ENCODE peak calls at places on chromosomes 11 and 22, in four cellular contexts. Y is kidney, F is uterus, Q is tibial nerve. B is an unnamed sample. For H3K9me3, the result is how much of the 10 kb centered on the place peaks cover.

GRCh38 chr11:100964400-100964799 is 165.2 kb downstream of the PGR start:
- DNase-seq in Y (no peak), F (no peak), Q (no peak), B (no peak)

GRCh38 chr22:35589071-35589735 is 27.9 kb downstream of the MB start:
- DNase-seq in Y (peak), F (peak), Q (no peak), B (no peak)

GRCh38 chr11:128862913-128863660 is 4.0 kb downstream of the KCNJ1 start:
- DNase-seq in Y (no peak), F (no peak), Q (no peak), B (no peak)

GRCh38 chr11:38411149-38411548 is 1813.1 kb upstream of the RAG2 start:
- DNase-seq in Y (no peak), F (no peak), Q (no peak), B (no peak)

GRCh38 chr11:68583047-68583446 is 101.3 kb upstream of the GAL start:
- DNase-seq in Y (no peak), F (no peak), Q (no peak), B (no peak)

GRCh38 chr11:8258771-8259170 is 4.9 kb downstream of the LMO1 start:
- DNase-seq in Y (peak), F (no peak), Q (no peak), B (no peak)

GRCh38 chr11:60169264-60169915 is 13.5 kb downstream of the MS4A6A start:
- DNase-seq in Y (no peak), F (no peak), Q (no peak), B (no peak)

GRCh38 chr11:83042966-83043711 is 28.6 kb downstream of the RAB30 start:
- DNase-seq in Y (no peak), F (no peak), Q (no peak), B (no peak)

GRCh38 chr11:84142411-84142810 is 856.2 kb upstream of the CCDC90B start:
- DNase-seq in Y (no peak), F (no peak), Q (no peak), B (no peak)

GRCh38 chr11:1126935-1127663 is 30.7 kb upstream of the MUC5AC start:
- DNase-seq in Y (peak), F (no peak), Q (no peak), B (no peak)

GRCh38 chr11:122440783-122441701 is 214.5 kb upstream of the UBASH3B start:
- DNase-seq in Y (peak), F (peak), Q (peak), B (peak)

GRCh38 chr11:17267576-17267975 is 9.0 kb upstream of the NUCB2 start:
- DNase-seq in Y (no peak), F (no peak), Q (no peak), B (no peak)

GRCh38 chr22:28907311-28908008 is 24.1 kb downstream of the ZNRF3 start:
- DNase-seq in Y (no peak), F (no peak), Q (no peak), B (no peak)

GRCh38 chr11:94910779-94911178 is 62.6 kb downstream of the CWC15 start:
- DNase-seq in Y (no peak), F (no peak), Q (no peak), B (no peak)

GRCh38 chr22:20155330-20156041 is 4.6 kb upstream of the CCDC188 start:
- DNase-seq in Y (peak), F (peak), Q (no peak), B (peak)

GRCh38 chr11:7665473-7666291 is 7.6 kb downstream of the CYB5R2 start:
- DNase-seq in Y (peak), F (peak), Q (peak), B (peak)

GRCh38 chr22:36764641-36765040 is 11.3 kb downstream of the IFT27 start:
- DNase-seq in Y (peak), F (no peak), Q (no peak), B (no peak)

GRCh38 chr11:111585371-111585770 is 16.9 kb upstream of the SIK2 start:
- DNase-seq in Y (no peak), F (no peak), Q (no peak), B (no peak)

GRCh38 chr22:42561856-42562255 is 8.1 kb downstream of the SERHL2 start:
- DNase-seq in Y (no peak), F (no peak), Q (no peak), B (no peak)

GRCh38 chr11:35893796-35894475 is 49.9 kb upstream of the LDLRAD3 start:
- DNase-seq in Y (no peak), F (no peak), Q (no peak), B (no peak)

GRCh38 chr22:48711669-48712068 is 1116.0 kb downstream of the BRD1 start:
- DNase-seq in Y (peak), F (no peak), Q (no peak), B (no peak)

GRCh38 chr11:127063191-127063590 is 62.6 kb upstream of the KIRREL3 start:
- DNase-seq in Y (no peak), F (no peak), Q (no peak), B (no peak)

GRCh38 chr22:37566903-37567798 is 6.9 kb downstream of the CDC42EP1 start:
- DNase-seq in Y (peak), F (peak), Q (peak), B (peak)

GRCh38 chr22:43512279-43512678 is 100.5 kb downstream of the MPPED1 start:
- DNase-seq in Y (peak), F (no peak), Q (no peak), B (no peak)

GRCh38 chr11:130472434-130472961 is 24.1 kb downstream of the ADAMTS15 start:
- DNase-seq in Y (no peak), F (no peak), Q (no peak), B (no peak)

GRCh38 chr11:2304156-2305139 is 2.6 kb downstream of the TSPAN32 start:
- DNase-seq in Y (peak), F (no peak), Q (no peak), B (no peak)

DNA sequence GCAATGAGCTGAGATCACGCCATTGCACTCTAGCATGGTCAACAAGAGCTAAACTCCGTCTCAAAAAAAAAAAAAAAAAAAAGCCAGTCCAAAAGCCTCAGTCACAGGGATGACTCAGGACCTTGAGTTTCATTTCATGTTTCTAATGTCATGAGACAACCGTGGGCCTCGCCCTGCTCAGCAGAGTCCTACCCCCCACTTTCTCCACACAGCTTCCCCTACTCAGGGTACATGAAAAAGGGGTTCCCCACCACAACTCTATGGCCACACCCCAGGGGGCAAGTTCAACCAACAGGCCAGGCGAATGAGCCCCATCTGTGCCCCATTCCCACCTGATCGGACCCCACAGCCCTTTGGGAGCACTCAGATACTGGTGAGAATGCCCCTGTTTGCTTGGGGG is 24.3 kb upstream of the ADA2 start:
- DNase-seq in Y (no peak), F (no peak), Q (no peak), B (no peak)
- H3K27ac ChIP-seq in Y (no peak), F (no peak), Q (no peak), B (no peak)

GRCh38 chr22:18148508-18148965 is 1.4 kb upstream of the USP18 start:
- DNase-seq in Y (no peak), F (peak), Q (no peak), B (no peak)
- H3K4me3 ChIP-seq in Y (no peak), F (no peak), Q (no peak), B (no peak)

GRCh38 chr11:134574947-134575346 is 162.9 kb upstream of the B3GAT1 start:
- DNase-seq in Y (no peak), F (no peak), Q (no peak), B (no peak)

GRCh38 chr11:134572741-134573675 is 161.0 kb upstream of the B3GAT1 start:
- DNase-seq in Y (no peak), F (no peak), Q (no peak), B (no peak)

GRCh38 chr11:134573857-134574256 is 161.8 kb upstream of the B3GAT1 start:
- DNase-seq in Y (no peak), F (no peak), Q (no peak), B (peak)

GRCh38 chr11:134575504-134576230 is 163.6 kb upstream of the B3GAT1 start:
- DNase-seq in Y (no peak), F (no peak), Q (no peak), B (no peak)

GRCh38 chr11:134574425-134574824 is 162.4 kb upstream of the B3GAT1 start:
- DNase-seq in Y (no peak), F (no peak), Q (no peak), B (peak)
- H3K9me3 ChIP-seq in Y (under half), F (under half), Q (under half), B (under half)

GRCh38 chr22:45007247-45007945 is 2.4 kb downstream of the PHF21B start:
- DNase-seq in Y (peak), F (peak), Q (no peak), B (peak)

GRCh38 chr22:45007946-45008852 is 1.6 kb downstream of the PHF21B start:
- DNase-seq in Y (peak), F (peak), Q (no peak), B (no peak)

GRCh38 chr22:45006101-45006872 is 3.5 kb downstream of the PHF21B start:
- DNase-seq in Y (no peak), F (no peak), Q (no peak), B (no peak)

GRCh38 chr22:45008853-45009751 is 703 bp downstream of the PHF21B start:
- DNase-seq in Y (peak), F (peak), Q (no peak), B (no peak)

GRCh38 chr22:45006873-45007246 is 2.9 kb downstream of the PHF21B start:
- DNase-seq in Y (no peak), F (peak), Q (no peak), B (no peak)
- H3K27ac ChIP-seq in Y (peak), F (peak), Q (peak), B (no peak)

GRCh38 chr22:47193606-47194316 is 431.3 kb downstream of the TBC1D22A start:
- DNase-seq in Y (peak), F (no peak), Q (peak), B (no peak)
- H3K4me3 ChIP-seq in Y (no peak), F (no peak), Q (no peak), B (no peak)

GRCh38 chr11:58744988-58745704 is 13.4 kb upstream of the GLYAT start:
- DNase-seq in Y (no peak), F (no peak), Q (no peak), B (no peak)
- H3K9me3 ChIP-seq in Y (under half), F (under half), Q (under half), B (half or more)

DNA sequence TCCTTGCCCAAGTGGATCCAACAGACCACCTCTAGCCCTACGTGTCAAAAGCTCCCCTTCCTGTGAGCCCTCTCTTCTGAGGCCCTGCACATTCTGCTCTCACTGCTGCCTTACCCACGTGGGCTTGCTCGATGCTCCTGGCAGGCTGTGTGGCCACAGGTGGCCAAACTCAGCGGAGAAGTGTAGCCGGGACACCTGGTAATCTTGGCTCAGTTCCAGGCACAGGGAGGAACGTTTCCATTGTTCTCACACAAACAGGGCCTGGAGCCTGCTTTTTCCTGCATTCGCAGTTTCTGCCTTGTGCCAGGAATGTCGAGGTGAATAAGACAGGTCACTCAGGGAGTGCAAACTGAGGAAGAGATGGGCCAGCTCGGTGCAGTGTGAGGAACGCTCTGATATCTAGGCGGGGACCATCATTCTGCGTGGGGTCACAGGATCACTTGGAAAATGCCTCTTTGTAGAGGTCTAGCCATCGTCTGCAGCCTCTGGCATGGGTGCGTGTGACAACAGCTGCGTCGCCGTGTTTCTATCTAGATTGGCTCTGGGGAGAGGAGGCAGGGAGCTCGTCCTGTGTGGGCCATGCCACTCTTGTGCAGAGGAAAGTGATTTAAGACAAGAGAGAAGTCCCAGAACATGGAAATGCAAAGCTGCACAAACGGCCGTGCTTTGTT is 127.6 kb upstream of the PARVA start:
- DNase-seq in Y (no peak), F (no peak), Q (no peak), B (no peak)
- H3K27ac ChIP-seq in Y (no peak), F (no peak), Q (peak), B (no peak)

GRCh38 chr11:43548921-43549320 is 131.6 kb upstream of the HSD17B12 start:
- DNase-seq in Y (no peak), F (no peak), Q (no peak), B (no peak)

GRCh38 chr11:43549624-43550023 is 130.9 kb upstream of the HSD17B12 start:
- DNase-seq in Y (no peak), F (no peak), Q (no peak), B (no peak)

GRCh38 chr11:43547411-43547718 is 133.2 kb upstream of the HSD17B12 start:
- DNase-seq in Y (peak), F (peak), Q (no peak), B (no peak)

GRCh38 chr11:43546561-43547410 is 133.8 kb upstream of the HSD17B12 start:
- DNase-seq in Y (peak), F (no peak), Q (no peak), B (no peak)

GRCh38 chr11:43547900-43548381 is 132.6 kb upstream of the HSD17B12 start:
- DNase-seq in Y (peak), F (peak), Q (no peak), B (no peak)
- H3K4me3 ChIP-seq in Y (no peak), F (peak), Q (no peak), B (peak)

B was measured in heart right ventricle.